ENCODE peak calls at places on chromosomes 6 and 20, in six cellular contexts. J is endothelial cell of umbilical vein, E is GM23338, L is HepG2, C is GM12878, W is upper lobe of left lung. G is an unnamed sample.

GRCh38 chr20:3751664-3752385 is 15.7 kb downstream of the ADISSP start:
- DNase-seq in J (no peak), E (peak; percentile 83), L (no peak), C (no peak), W (peak; percentile 91), G (no peak)

GRCh38 chr20:34190679-34191090 is 50.5 kb upstream of the ASIP start:
- DNase-seq in J (peak; percentile 82), E (peak; percentile 92), L (peak; percentile 81), C (no peak), W (no peak), G (peak; percentile 58)

GRCh38 chr6:56245903-56246351 is 1.5 kb downstream of the COL21A1 start:
- DNase-seq in J (peak; percentile 10), E (no peak), L (no peak), C (no peak), W (no peak), G (no peak)

GRCh38 chr6:16482702-16483314 is 244.4 kb downstream of the GMPR start:
- DNase-seq in J (no peak), E (no peak), L (no peak), C (no peak), W (no peak), G (no peak)

GRCh38 chr6:116047173-116047933 is 13.3 kb downstream of the FRK start:
- DNase-seq in J (no peak), E (no peak), L (peak; percentile 59), C (no peak), W (no peak), G (no peak)

GRCh38 chr20:35615667-35616464 is at the start of gene SPAG4:
- DNase-seq in J (no peak), E (peak; percentile 74), L (no peak), C (no peak), W (peak; percentile 100), G (peak; percentile 99)

GRCh38 chr6:109793793-109794192 is 102.7 kb downstream of the FIG4 start:
- DNase-seq in J (peak; percentile 93), E (no peak), L (no peak), C (no peak), W (no peak), G (no peak)

GRCh38 chr6:17431581-17431980 is 38.2 kb downstream of the CAP2 start:
- DNase-seq in J (no peak), E (peak; percentile 43), L (peak; percentile 20), C (no peak), W (no peak), G (no peak)

GRCh38 chr20:39904713-39905112 is 784.3 kb downstream of the MAFB start:
- DNase-seq in J (no peak), E (no peak), L (no peak), C (no peak), W (no peak), G (no peak)

GRCh38 chr6:1027109-1027794 is 284.6 kb upstream of the FOXQ1 start:
- DNase-seq in J (no peak), E (no peak), L (no peak), C (no peak), W (no peak), G (no peak)

GRCh38 chr6:32092760-32093497 is 16.2 kb downstream of the TNXB start:
- DNase-seq in J (no peak), E (no peak), L (no peak), C (no peak), W (no peak), G (no peak)

GRCh38 chr6:71383476-71383875 is 94.9 kb downstream of the OGFRL1 start:
- DNase-seq in J (no peak), E (no peak), L (no peak), C (no peak), W (no peak), G (no peak)

GRCh38 chr20:20237093-20237959 is 130.6 kb upstream of the INSM1 start:
- DNase-seq in J (peak; percentile 37), E (peak; percentile 81), L (peak; percentile 55), C (no peak), W (no peak), G (peak; percentile 26)

GRCh38 chr6:11710221-11710836 is 68.3 kb downstream of the ADTRP start:
- DNase-seq in J (peak; percentile 16), E (no peak), L (no peak), C (no peak), W (no peak), G (no peak)

GRCh38 chr20:7136886-7137285 is 369.4 kb downstream of the BMP2 start:
- DNase-seq in J (no peak), E (no peak), L (no peak), C (no peak), W (no peak), G (no peak)

GRCh38 chr20:49501917-49502316 is 19.4 kb upstream of the KCNB1 start:
- DNase-seq in J (peak; percentile 14), E (peak; percentile 73), L (peak; percentile 57), C (no peak), W (no peak), G (no peak)

GRCh38 chr20:23668477-23668951 is 20.3 kb downstream of the CST4 start:
- DNase-seq in J (peak; percentile 67), E (peak; percentile 80), L (peak; percentile 84), C (no peak), W (no peak), G (no peak)

GRCh38 chr6:135962731-135963130 is 111.2 kb downstream of the PDE7B start:
- DNase-seq in J (no peak), E (no peak), L (no peak), C (no peak), W (no peak), G (no peak)

GRCh38 chr20:47320990-47321805 is 35.3 kb downstream of the ZMYND8 start:
- DNase-seq in J (no peak), E (peak; percentile 51), L (peak; percentile 99), C (no peak), W (no peak), G (peak; percentile 50)

GRCh38 chr6:151213352-151213751 is 26.4 kb upstream of the AKAP12 start:
- DNase-seq in J (no peak), E (no peak), L (no peak), C (no peak), W (no peak), G (no peak)

GRCh38 chr6:106997392-106998257 is 23.1 kb upstream of the CD24 start:
- DNase-seq in J (peak; percentile 47), E (peak; percentile 87), L (peak; percentile 74), C (peak; percentile 12), W (no peak), G (no peak)

GRCh38 chr20:37586078-37586477 is 58.4 kb upstream of the BLCAP start:
- DNase-seq in J (no peak), E (no peak), L (no peak), C (no peak), W (no peak), G (no peak)

GRCh38 chr20:40956503-40956902 is 72.1 kb upstream of the TOP1 start:
- DNase-seq in J (no peak), E (no peak), L (no peak), C (no peak), W (no peak), G (peak; percentile 13)

GRCh38 chr6:22925304-22925835 is 356.0 kb downstream of the HDGFL1 start:
- DNase-seq in J (peak; percentile 78), E (no peak), L (no peak), C (no peak), W (no peak), G (no peak)

GRCh38 chr20:40481337-40481736 is 207.7 kb downstream of the MAFB start:
- DNase-seq in J (no peak), E (no peak), L (no peak), C (no peak), W (no peak), G (no peak)

GRCh38 chr6:83868639-83869038 is 9.2 kb downstream of the CYB5R4 start:
- DNase-seq in J (peak; percentile 21), E (no peak), L (no peak), C (no peak), W (no peak), G (no peak)

GRCh38 chr6:160790028-160790792 is 88.2 kb downstream of the PLG start:
- DNase-seq in J (no peak), E (peak; percentile 49), L (no peak), C (no peak), W (no peak), G (no peak)

GRCh38 chr6:40727272-40727671 is 140.1 kb upstream of the LRFN2 start:
- DNase-seq in J (no peak), E (peak; percentile 78), L (no peak), C (no peak), W (no peak), G (no peak)

GRCh38 chr20:24818056-24818455 is 131.0 kb upstream of the CST7 start:
- DNase-seq in J (no peak), E (no peak), L (no peak), C (no peak), W (no peak), G (no peak)
- H3K27ac ChIP-seq in J (no peak overlapping the region), E (no peak overlapping the region), L (no peak overlapping the region), C (no peak overlapping the region), W (no peak overlapping the region), G (no peak overlapping the region)

GRCh38 chr6:165990216-165990615 is 177.4 kb downstream of the TBXT start:
- DNase-seq in J (no peak), E (no peak), L (no peak), C (no peak), W (no peak), G (no peak)

GRCh38 chr6:165987483-165988305 is 180.0 kb downstream of the TBXT start:
- DNase-seq in J (no peak), E (peak; percentile 81), L (no peak), C (no peak), W (peak; percentile 86), G (no peak)

GRCh38 chr6:165986647-165987482 is 180.8 kb downstream of the TBXT start:
- DNase-seq in J (no peak), E (peak; percentile 68), L (no peak), C (no peak), W (peak; percentile 76), G (no peak)

GRCh38 chr6:165988306-165988756 is 179.3 kb downstream of the TBXT start:
- DNase-seq in J (no peak), E (peak; percentile 74), L (no peak), C (no peak), W (peak; percentile 78), G (no peak)

DNA sequence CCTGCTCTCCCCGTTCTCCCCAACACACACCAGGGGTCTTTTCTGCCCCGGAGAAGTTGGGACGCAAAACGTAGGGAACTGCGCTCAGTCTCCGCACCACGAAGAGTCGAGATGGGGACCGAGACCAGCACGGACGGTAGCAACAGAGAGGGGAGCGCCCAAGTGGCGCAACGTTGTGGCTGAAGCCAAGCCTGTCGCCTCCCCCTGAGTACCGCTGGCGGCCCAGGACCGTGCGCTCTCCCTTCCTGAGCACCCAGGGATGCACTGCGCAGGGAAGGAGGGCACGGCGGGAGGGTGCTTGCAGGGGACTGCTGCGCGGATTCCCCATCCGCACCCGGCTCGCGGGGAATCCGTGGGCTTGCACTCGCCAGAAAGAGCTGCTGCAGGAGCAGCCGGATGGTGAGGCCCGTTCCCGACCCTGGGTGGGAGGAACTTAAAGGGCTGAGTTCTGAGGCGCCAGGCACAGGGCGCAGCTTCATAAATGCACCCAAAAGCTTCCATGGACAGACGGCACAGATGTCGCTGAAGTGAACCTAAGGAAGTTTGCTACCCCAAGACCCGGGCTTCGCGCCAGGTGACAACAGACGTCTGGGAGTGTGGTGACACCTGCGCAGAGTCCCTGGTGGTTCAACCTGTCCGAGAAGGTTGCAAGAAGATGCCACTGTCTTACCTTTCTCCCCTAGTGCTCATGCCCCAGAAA is 178.7 kb downstream of the TBXT start:
- DNase-seq in J (no peak), E (peak; percentile 44), L (no peak), C (no peak), W (peak; percentile 50), G (no peak)
- TF ChIP-seq POLR2AphosphoS5 in J (no peak), E (no peak), L (no peak), C (no peak), W (no peak), G (no peak)

GRCh38 chr20:61913423-61914225 is 152.1 kb downstream of the TAF4 start:
- DNase-seq in J (no peak), E (no peak), L (no peak), C (peak; percentile 51), W (no peak), G (no peak)
- H3K4me1 ChIP-seq in J (no peaks in the 10 kb centered on the region), E (no peaks in the 10 kb centered on the region), L (no peaks in the 10 kb centered on the region), C (peaks cover 34% of the 10 kb centered on the region), W (no peaks in the 10 kb centered on the region), G (no peaks in the 10 kb centered on the region)

GRCh38 chr6:10386756-10387654 is 27.9 kb downstream of the TFAP2A start:
- DNase-seq in J (no peak), E (no peak), L (no peak), C (no peak), W (no peak), G (no peak)
- H3K27ac ChIP-seq in J (no peak overlapping the region), E (no peak overlapping the region), L (no peak overlapping the region), C (no peak overlapping the region), W (no peak overlapping the region), G (no peak overlapping the region)

G was measured in breast epithelium.